ENCODE peak calls at places on chromosomes 12 and 14, in four cellular contexts. N is GM23338, R is neural progenitor cell, C is fibroblast of lung. U is an unnamed sample.

GRCh38 chr14:81275995-81276698 is 55.4 kb upstream of the GTF2A1 start:
- DNase-seq in N (no peak), R (no peak), C (no peak), U (no peak)

GRCh38 chr14:101222362-101223090 is 319.0 kb upstream of the RTL1 start:
- DNase-seq in N (peak; percentile 22), R (peak; percentile 36), C (no peak), U (no peak)

GRCh38 chr12:124295431-124296058 is 652 bp downstream of the RFLNA start:
- DNase-seq in N (peak; percentile 46), R (peak; percentile 44), C (no peak), U (no peak)

GRCh38 chr12:54546511-54546910 is 2.9 kb upstream of the PDE1B start:
- DNase-seq in N (no peak), R (no peak), C (no peak), U (no peak)

GRCh38 chr12:99131761-99132199 is 486.7 kb downstream of the APAF1 start:
- DNase-seq in N (peak; percentile 88), R (peak; percentile 91), C (no peak), U (no peak)

GRCh38 chr12:28202374-28203130 is 12.3 kb downstream of the CCDC91 start:
- DNase-seq in N (no peak), R (no peak), C (no peak), U (no peak)

GRCh38 chr12:98618952-98619351 is 25.5 kb downstream of the SLC25A3 start:
- DNase-seq in N (no peak), R (no peak), C (peak; percentile 84), U (no peak)

GRCh38 chr14:93075891-93076290 is 39.8 kb downstream of the ITPK1 start:
- DNase-seq in N (no peak), R (no peak), C (no peak), U (no peak)

GRCh38 chr12:130990034-130990433 is 36.3 kb downstream of the ADGRD1 start:
- DNase-seq in N (no peak), R (no peak), C (no peak), U (no peak)

GRCh38 chr12:102478416-102479098 is 1.8 kb downstream of the IGF1 start:
- DNase-seq in N (peak; percentile 62), R (peak; percentile 64), C (no peak), U (peak; percentile 6)

GRCh38 chr12:92784795-92785562 is 82.2 kb downstream of the PLEKHG7 start:
- DNase-seq in N (peak; percentile 88), R (peak; percentile 78), C (peak; percentile 84), U (peak; percentile 78)

GRCh38 chr14:72516936-72517408 is 376.9 kb downstream of the DPF3 start:
- DNase-seq in N (peak; percentile 84), R (peak; percentile 78), C (peak; percentile 89), U (peak; percentile 64)

GRCh38 chr14:94129758-94130414 is 482 bp upstream of the IFI27L2 start:
- DNase-seq in N (peak; percentile 73), R (peak; percentile 75), C (peak; percentile 53), U (peak; percentile 69)

GRCh38 chr14:74517731-74518130 is 24.2 kb downstream of the ISCA2 start:
- DNase-seq in N (no peak), R (no peak), C (no peak), U (no peak)

GRCh38 chr12:92493816-92494215 is 209.0 kb upstream of the PLEKHG7 start:
- DNase-seq in N (no peak), R (no peak), C (no peak), U (peak; percentile 62)

GRCh38 chr12:64273527-64274403 is 51.7 kb upstream of the KICS2 start:
- DNase-seq in N (peak; percentile 82), R (peak; percentile 64), C (no peak), U (peak; percentile 9)

GRCh38 chr12:113500662-113501435 is 29.2 kb upstream of the LHX5 start:
- DNase-seq in N (peak; percentile 85), R (peak; percentile 70), C (no peak), U (no peak)

GRCh38 chr14:36655963-36656768 is 5.5 kb upstream of the PAX9 start:
- DNase-seq in N (peak; percentile 91), R (peak; percentile 90), C (no peak), U (no peak)

GRCh38 chr14:32202941-32203882 is at the start of gene RNU6-8:
- DNase-seq in N (peak; percentile 95), R (peak; percentile 97), C (peak; percentile 91), U (peak; percentile 79)

GRCh38 chr12:57341275-57341990 is 89.4 kb downstream of the R3HDM2 start:
- DNase-seq in N (no peak), R (no peak), C (no peak), U (peak; percentile 34)

GRCh38 chr12:45615268-45615667 is 114.2 kb upstream of the ARID2 start:
- DNase-seq in N (no peak), R (no peak), C (peak; percentile 65), U (peak; percentile 55)

GRCh38 chr12:47377414-47378221 is 297.9 kb upstream of the AMIGO2 start:
- DNase-seq in N (no peak), R (no peak), C (peak; percentile 100), U (peak; percentile 95)

GRCh38 chr12:65189028-65189718 is 19.8 kb downstream of the LEMD3 start:
- DNase-seq in N (no peak), R (no peak), C (no peak), U (no peak)

GRCh38 chr14:72906316-72906715 is 12.4 kb upstream of the DPF3 start:
- DNase-seq in N (no peak), R (no peak), C (peak; percentile 61), U (peak; percentile 48)

GRCh38 chr12:70468741-70469140 is 102.7 kb downstream of the KCNMB4 start:
- DNase-seq in N (no peak), R (no peak), C (no peak), U (no peak)

GRCh38 chr14:36516719-36517241 is 3.3 kb downstream of the NKX2-1 start:
- DNase-seq in N (no peak), R (no peak), C (no peak), U (no peak)

GRCh38 chr14:67457782-67458181 is 30.7 kb downstream of the TMEM229B start:
- DNase-seq in N (peak; percentile 72), R (peak; percentile 84), C (no peak), U (no peak)

GRCh38 chr14:105855893-105856675 is 329.7 kb downstream of the TMEM121 start:
- DNase-seq in N (no peak), R (no peak), C (no peak), U (no peak)

GRCh38 chr12:3717283-3717974 is 35.5 kb downstream of the CRACR2A start:
- DNase-seq in N (no peak), R (no peak), C (no peak), U (no peak)

GRCh38 chr12:65556676-65557424 is 267.4 kb upstream of the HMGA2 start:
- DNase-seq in N (peak; percentile 92), R (peak; percentile 88), C (peak; percentile 83), U (peak; percentile 94)

GRCh38 chr14:39376671-39377403 is 55.4 kb downstream of the FBXO33 start:
- DNase-seq in N (peak; percentile 9), R (no peak), C (peak; percentile 13), U (no peak)

GRCh38 chr14:32201816-32202467 is at the start of gene RNU6-7:
- DNase-seq in N (peak; percentile 45), R (peak; percentile 66), C (peak; percentile 64), U (peak; percentile 15)

GRCh38 chr12:110004598-110004997 is 5.4 kb downstream of the ANKRD13A start:
- DNase-seq in N (no peak), R (no peak), C (no peak), U (no peak)

GRCh38 chr12:111405856-111406473 is at the start of gene SH2B3:
- DNase-seq in N (no peak), R (no peak), C (peak; percentile 52), U (no peak)

GRCh38 chr12:45725631-45726593 is 3.6 kb upstream of the ARID2 start:
- DNase-seq in N (peak; percentile 35), R (peak; percentile 49), C (peak; percentile 64), U (peak; percentile 49)

GRCh38 chr12:34126239-34126641 is 103.9 kb downstream of the ALG10 start:
- DNase-seq in N (no peak), R (no peak), C (no peak), U (no peak)

GRCh38 chr12:1217191-1217949 is 226.3 kb downstream of the ERC1 start:
- DNase-seq in N (no peak), R (peak; percentile 50), C (peak; percentile 82), U (peak; percentile 90)

GRCh38 chr14:34254596-34254995 is 207.4 kb downstream of the SPTSSA start:
- DNase-seq in N (no peak), R (no peak), C (no peak), U (peak; percentile 38)

GRCh38 chr14:54567634-54568561 is 970 bp downstream of the SAMD4A start:
- DNase-seq in N (peak; percentile 81), R (peak; percentile 85), C (peak; percentile 54), U (peak; percentile 45)

GRCh38 chr12:30046376-30046775 is 262.6 kb upstream of the TMTC1 start:
- DNase-seq in N (no peak), R (no peak), C (no peak), U (no peak)
- H3K4me3 ChIP-seq in N (no peak overlapping the region), R (no peak overlapping the region), C (no peak overlapping the region), U (no peak overlapping the region)

GRCh38 chr14:68468437-68469207 is 324.2 kb downstream of the ZFP36L1 start:
- DNase-seq in N (no peak), R (no peak), C (no peak), U (peak; percentile 95)
- H3K4me1 ChIP-seq in N (peaks cover 41% of the 10 kb centered on the region), R (peaks cover 58% of the 10 kb centered on the region), C (peaks cover 12% of the 10 kb centered on the region), U (peaks cover 75% of the 10 kb centered on the region)

GRCh38 chr14:22533739-22534359 is 55.2 kb downstream of the DAD1 start:
- DNase-seq in N (no peak), R (no peak), C (no peak), U (no peak)

GRCh38 chr14:22533057-22533704 is 55.8 kb downstream of the DAD1 start:
- DNase-seq in N (no peak), R (no peak), C (no peak), U (no peak)

GRCh38 chr14:22535916-22536315 is 53.1 kb downstream of the DAD1 start:
- DNase-seq in N (no peak), R (no peak), C (no peak), U (no peak)

GRCh38 chr14:22535126-22535525 is 53.9 kb downstream of the DAD1 start:
- DNase-seq in N (no peak), R (no peak), C (no peak), U (no peak)

DNA sequence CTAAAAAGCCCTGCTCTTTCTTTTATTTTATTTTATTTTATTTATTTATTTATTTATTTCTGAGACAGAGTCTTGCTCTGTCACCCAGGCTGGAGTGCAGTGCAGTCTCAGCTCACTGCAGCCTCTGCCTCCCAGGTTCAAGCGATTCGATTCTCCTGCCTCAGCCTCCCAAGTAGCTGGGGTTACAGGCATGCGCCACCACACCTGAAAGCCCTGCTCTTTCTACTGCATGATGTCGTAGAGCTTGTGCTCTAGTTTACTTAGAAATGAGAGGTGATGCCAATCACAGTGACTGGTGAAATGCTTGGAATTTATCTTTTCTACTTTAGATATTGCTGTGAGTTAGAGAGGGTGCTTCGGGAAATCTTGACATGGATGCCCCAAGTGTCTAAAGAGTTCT is 54.5 kb downstream of the DAD1 start:
- DNase-seq in N (no peak), R (no peak), C (no peak), U (no peak)
- H3K4me2 ChIP-seq in N (no peak overlapping the region), R (no peak overlapping the region), C (no peak overlapping the region), U (no peak overlapping the region)

GRCh38 chr14:77076118-77076631 is 21.9 kb upstream of the CIPC start:
- DNase-seq in N (peak; percentile 77), R (peak; percentile 52), C (peak; percentile 85), U (no peak)
- H3K4me3 ChIP-seq in N (peak overlapping the region; percentile 34), R (peak overlapping the region; percentile 14), C (no peak overlapping the region), U (no peak overlapping the region)

U was measured in mammary epithelial cell.